ENCODE peak calls at places on chromosomes 3 and 15, in ten cellular contexts. One of them, this sample, is unnamed. For H3K36me3 and H3K4me1, the result is how much of the 10 kb centered on the place peaks cover.

GRCh38 chr3:120394343-120394742 is 45.2 kb upstream of the LRRC58 start:
- DNase-seq in PC-9: no peak
- DNase-seq in mesendoderm: no peak
- DNase-seq in CD8-positive, alpha-beta memory T cell: no peak
- DNase-seq in prostate gland: no peak
- DNase-seq in lung: no peak
- DNase-seq in DND-41: no peak
- DNase-seq in upper lobe of right lung: no peak
- DNase-seq in lower lobe of right lung: no peak
- DNase-seq in MM.1S: no peak
- DNase-seq in this sample: no peak

GRCh38 chr15:84834227-84834955 is 17.2 kb downstream of the ALPK3 start:
- DNase-seq in PC-9: no peak
- DNase-seq in mesendoderm: no peak
- DNase-seq in CD8-positive, alpha-beta memory T cell: no peak
- DNase-seq in prostate gland: no peak
- DNase-seq in lung: no peak
- DNase-seq in DND-41: no peak
- DNase-seq in upper lobe of right lung: no peak
- DNase-seq in lower lobe of right lung: no peak
- DNase-seq in MM.1S: no peak
- DNase-seq in this sample: no peak

GRCh38 chr3:170953736-170954135 is 45.3 kb upstream of the EIF5A2 start:
- DNase-seq in PC-9: no peak
- DNase-seq in mesendoderm: no peak
- DNase-seq in CD8-positive, alpha-beta memory T cell: no peak
- DNase-seq in prostate gland: no peak
- DNase-seq in lung: no peak
- DNase-seq in DND-41: no peak
- DNase-seq in upper lobe of right lung: no peak
- DNase-seq in lower lobe of right lung: no peak
- DNase-seq in MM.1S: no peak
- DNase-seq in this sample: no peak

GRCh38 chr15:74399511-74400312 is 32.3 kb upstream of the CYP11A1 start:
- DNase-seq in PC-9: no peak
- DNase-seq in mesendoderm: no peak
- DNase-seq in CD8-positive, alpha-beta memory T cell: no peak
- DNase-seq in prostate gland: no peak
- DNase-seq in lung: no peak
- DNase-seq in DND-41: peak
- DNase-seq in upper lobe of right lung: no peak
- DNase-seq in lower lobe of right lung: no peak
- DNase-seq in MM.1S: no peak
- DNase-seq in this sample: no peak

GRCh38 chr3:46705751-46706572 is 4.8 kb downstream of the TMIE start:
- DNase-seq in PC-9: peak
- DNase-seq in mesendoderm: peak
- DNase-seq in CD8-positive, alpha-beta memory T cell: no peak
- DNase-seq in prostate gland: no peak
- DNase-seq in lung: no peak
- DNase-seq in DND-41: no peak
- DNase-seq in upper lobe of right lung: peak
- DNase-seq in lower lobe of right lung: peak
- DNase-seq in MM.1S: no peak
- DNase-seq in this sample: no peak

GRCh38 chr3:116425126-116425525 is 20.2 kb downstream of the LSAMP start:
- DNase-seq in PC-9: no peak
- DNase-seq in mesendoderm: no peak
- DNase-seq in CD8-positive, alpha-beta memory T cell: no peak
- DNase-seq in prostate gland: no peak
- DNase-seq in lung: no peak
- DNase-seq in DND-41: no peak
- DNase-seq in upper lobe of right lung: no peak
- DNase-seq in lower lobe of right lung: no peak
- DNase-seq in MM.1S: no peak
- DNase-seq in this sample: no peak

GRCh38 chr15:31552482-31553099 is 226.0 kb downstream of the KLF13 start:
- DNase-seq in PC-9: peak
- DNase-seq in mesendoderm: no peak
- DNase-seq in CD8-positive, alpha-beta memory T cell: no peak
- DNase-seq in prostate gland: no peak
- DNase-seq in lung: no peak
- DNase-seq in DND-41: no peak
- DNase-seq in upper lobe of right lung: no peak
- DNase-seq in lower lobe of right lung: no peak
- DNase-seq in MM.1S: no peak
- DNase-seq in this sample: no peak

GRCh38 chr3:54046677-54047214 is 75.6 kb upstream of the CACNA2D3 start:
- DNase-seq in PC-9: no peak
- DNase-seq in mesendoderm: no peak
- DNase-seq in CD8-positive, alpha-beta memory T cell: no peak
- DNase-seq in prostate gland: no peak
- DNase-seq in lung: no peak
- DNase-seq in DND-41: no peak
- DNase-seq in upper lobe of right lung: no peak
- DNase-seq in lower lobe of right lung: no peak
- DNase-seq in MM.1S: no peak
- DNase-seq in this sample: peak

GRCh38 chr3:39134305-39134704 is 19.1 kb downstream of the CSRNP1 start:
- DNase-seq in PC-9: no peak
- DNase-seq in mesendoderm: no peak
- DNase-seq in CD8-positive, alpha-beta memory T cell: no peak
- DNase-seq in prostate gland: no peak
- DNase-seq in lung: no peak
- DNase-seq in DND-41: no peak
- DNase-seq in upper lobe of right lung: no peak
- DNase-seq in lower lobe of right lung: no peak
- DNase-seq in MM.1S: no peak
- DNase-seq in this sample: no peak

GRCh38 chr3:114213669-114214541 is 23.5 kb downstream of the ZNF80 start:
- DNase-seq in PC-9: peak
- DNase-seq in mesendoderm: peak
- DNase-seq in CD8-positive, alpha-beta memory T cell: peak
- DNase-seq in prostate gland: no peak
- DNase-seq in lung: no peak
- DNase-seq in DND-41: peak
- DNase-seq in upper lobe of right lung: no peak
- DNase-seq in lower lobe of right lung: peak
- DNase-seq in MM.1S: peak
- DNase-seq in this sample: no peak

GRCh38 chr3:128188958-128189357 is 35.7 kb downstream of the EEFSEC start:
- DNase-seq in PC-9: no peak
- DNase-seq in mesendoderm: no peak
- DNase-seq in CD8-positive, alpha-beta memory T cell: no peak
- DNase-seq in prostate gland: no peak
- DNase-seq in lung: no peak
- DNase-seq in DND-41: no peak
- DNase-seq in upper lobe of right lung: no peak
- DNase-seq in lower lobe of right lung: no peak
- DNase-seq in MM.1S: no peak
- DNase-seq in this sample: no peak

GRCh38 chr3:73399106-73399505 is 225.6 kb downstream of the PDZRN3 start:
- DNase-seq in PC-9: no peak
- DNase-seq in mesendoderm: no peak
- DNase-seq in CD8-positive, alpha-beta memory T cell: no peak
- DNase-seq in prostate gland: no peak
- DNase-seq in lung: no peak
- DNase-seq in DND-41: no peak
- DNase-seq in upper lobe of right lung: no peak
- DNase-seq in lower lobe of right lung: no peak
- DNase-seq in MM.1S: no peak
- DNase-seq in this sample: no peak

GRCh38 chr15:66496951-66497501 is 536 bp downstream of the SNAPC5 start:
- DNase-seq in PC-9: no peak
- DNase-seq in mesendoderm: no peak
- DNase-seq in CD8-positive, alpha-beta memory T cell: no peak
- DNase-seq in prostate gland: no peak
- DNase-seq in lung: no peak
- DNase-seq in DND-41: no peak
- DNase-seq in upper lobe of right lung: no peak
- DNase-seq in lower lobe of right lung: no peak
- DNase-seq in MM.1S: no peak
- DNase-seq in this sample: no peak

GRCh38 chr3:195060217-195060481 is 210.8 kb downstream of the XXYLT1 start:
- DNase-seq in PC-9: no peak
- DNase-seq in mesendoderm: no peak
- DNase-seq in CD8-positive, alpha-beta memory T cell: no peak
- DNase-seq in prostate gland: no peak
- DNase-seq in lung: no peak
- DNase-seq in DND-41: no peak
- DNase-seq in upper lobe of right lung: no peak
- DNase-seq in lower lobe of right lung: no peak
- DNase-seq in MM.1S: no peak
- DNase-seq in this sample: no peak

GRCh38 chr15:40902605-40903561 is 8.6 kb downstream of the VPS18 start:
- DNase-seq in PC-9: no peak
- DNase-seq in mesendoderm: no peak
- DNase-seq in CD8-positive, alpha-beta memory T cell: no peak
- DNase-seq in prostate gland: no peak
- DNase-seq in lung: peak
- DNase-seq in DND-41: no peak
- DNase-seq in upper lobe of right lung: peak
- DNase-seq in lower lobe of right lung: peak
- DNase-seq in MM.1S: no peak
- DNase-seq in this sample: peak

GRCh38 chr3:123048480-123049237 is 18.2 kb upstream of the PDIA5 start:
- DNase-seq in PC-9: no peak
- DNase-seq in mesendoderm: no peak
- DNase-seq in CD8-positive, alpha-beta memory T cell: no peak
- DNase-seq in prostate gland: no peak
- DNase-seq in lung: no peak
- DNase-seq in DND-41: no peak
- DNase-seq in upper lobe of right lung: no peak
- DNase-seq in lower lobe of right lung: no peak
- DNase-seq in MM.1S: no peak
- DNase-seq in this sample: no peak

GRCh38 chr3:81632659-81633058 is 128.8 kb downstream of the GBE1 start:
- DNase-seq in PC-9: no peak
- DNase-seq in mesendoderm: no peak
- DNase-seq in CD8-positive, alpha-beta memory T cell: no peak
- DNase-seq in prostate gland: no peak
- DNase-seq in lung: no peak
- DNase-seq in DND-41: no peak
- DNase-seq in upper lobe of right lung: no peak
- DNase-seq in lower lobe of right lung: no peak
- DNase-seq in MM.1S: no peak
- DNase-seq in this sample: no peak

GRCh38 chr15:60026555-60026954 is 22.4 kb downstream of the FOXB1 start:
- DNase-seq in PC-9: no peak
- DNase-seq in mesendoderm: no peak
- DNase-seq in CD8-positive, alpha-beta memory T cell: no peak
- DNase-seq in prostate gland: no peak
- DNase-seq in lung: no peak
- DNase-seq in DND-41: no peak
- DNase-seq in upper lobe of right lung: no peak
- DNase-seq in lower lobe of right lung: no peak
- DNase-seq in MM.1S: no peak
- DNase-seq in this sample: peak

GRCh38 chr3:186121968-186122367 is 13.1 kb upstream of the ETV5 start:
- DNase-seq in PC-9: peak
- DNase-seq in mesendoderm: peak
- DNase-seq in CD8-positive, alpha-beta memory T cell: no peak
- DNase-seq in prostate gland: peak
- DNase-seq in lung: peak
- DNase-seq in DND-41: no peak
- DNase-seq in upper lobe of right lung: no peak
- DNase-seq in lower lobe of right lung: peak
- DNase-seq in MM.1S: no peak
- DNase-seq in this sample: no peak

GRCh38 chr3:14133188-14133800 is 8.4 kb downstream of the TMEM43 start:
- DNase-seq in PC-9: no peak
- DNase-seq in mesendoderm: no peak
- DNase-seq in CD8-positive, alpha-beta memory T cell: no peak
- DNase-seq in prostate gland: no peak
- DNase-seq in lung: no peak
- DNase-seq in DND-41: no peak
- DNase-seq in upper lobe of right lung: no peak
- DNase-seq in lower lobe of right lung: no peak
- DNase-seq in MM.1S: no peak
- DNase-seq in this sample: no peak
- H3K36me3 ChIP-seq in PC-9: under half
- H3K36me3 ChIP-seq in mesendoderm: under half
- H3K36me3 ChIP-seq in CD8-positive, alpha-beta memory T cell: half or more
- H3K36me3 ChIP-seq in prostate gland: under half
- H3K36me3 ChIP-seq in lung: half or more
- H3K36me3 ChIP-seq in DND-41: half or more
- H3K36me3 ChIP-seq in upper lobe of right lung: half or more
- H3K36me3 ChIP-seq in lower lobe of right lung: half or more
- H3K36me3 ChIP-seq in MM.1S: under half
- H3K36me3 ChIP-seq in this sample: under half

DNA sequence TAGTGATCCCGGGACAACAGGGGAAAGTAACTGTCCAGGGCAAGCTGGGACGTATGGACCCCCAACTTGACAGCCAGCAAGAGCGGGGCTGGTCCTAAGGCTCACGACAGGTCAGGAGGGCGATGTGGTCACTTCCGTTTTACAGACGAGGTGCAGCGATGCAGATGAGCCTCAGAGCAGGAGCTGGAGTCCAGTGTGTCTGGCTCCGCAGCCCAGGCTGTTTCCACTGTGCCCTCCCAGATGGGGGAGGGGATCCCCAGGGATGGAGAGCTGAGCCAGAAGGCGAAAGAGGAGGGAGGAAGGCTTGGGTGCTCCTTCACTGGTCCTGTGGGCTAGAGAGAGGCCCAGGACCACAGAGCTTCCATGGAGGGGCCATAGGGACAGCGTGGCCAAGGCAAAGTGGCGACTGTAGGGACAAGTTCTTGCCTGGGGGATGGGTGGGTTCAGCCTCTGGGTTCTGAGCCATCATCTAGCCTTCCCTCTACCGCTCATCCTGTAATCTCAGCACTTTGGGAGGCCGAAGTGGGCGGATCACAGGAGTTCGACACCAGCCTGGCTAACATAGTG is 5.7 kb downstream of the SNX33 start:
- DNase-seq in PC-9: no peak
- DNase-seq in mesendoderm: no peak
- DNase-seq in CD8-positive, alpha-beta memory T cell: no peak
- DNase-seq in prostate gland: no peak
- DNase-seq in lung: no peak
- DNase-seq in DND-41: no peak
- DNase-seq in upper lobe of right lung: no peak
- DNase-seq in lower lobe of right lung: no peak
- DNase-seq in MM.1S: no peak
- DNase-seq in this sample: no peak
- H3K4me1 ChIP-seq in PC-9: half or more
- H3K4me1 ChIP-seq in mesendoderm: under half
- H3K4me1 ChIP-seq in CD8-positive, alpha-beta memory T cell: under half
- H3K4me1 ChIP-seq in prostate gland: under half
- H3K4me1 ChIP-seq in lung: half or more
- H3K4me1 ChIP-seq in DND-41: under half
- H3K4me1 ChIP-seq in upper lobe of right lung: half or more
- H3K4me1 ChIP-seq in lower lobe of right lung: half or more
- H3K4me1 ChIP-seq in MM.1S: under half
- H3K4me1 ChIP-seq in this sample: under half

GRCh38 chr3:161263057-161263456 is 41.9 kb downstream of the NMD3 start:
- DNase-seq in PC-9: no peak
- DNase-seq in mesendoderm: no peak
- DNase-seq in CD8-positive, alpha-beta memory T cell: no peak
- DNase-seq in prostate gland: no peak
- DNase-seq in lung: no peak
- DNase-seq in DND-41: no peak
- DNase-seq in upper lobe of right lung: no peak
- DNase-seq in lower lobe of right lung: no peak
- DNase-seq in MM.1S: no peak
- DNase-seq in this sample: no peak
- H3K27ac ChIP-seq in PC-9: no peak
- H3K27ac ChIP-seq in mesendoderm: no peak
- H3K27ac ChIP-seq in CD8-positive, alpha-beta memory T cell: no peak
- H3K27ac ChIP-seq in prostate gland: no peak
- H3K27ac ChIP-seq in lung: no peak
- H3K27ac ChIP-seq in DND-41: no peak
- H3K27ac ChIP-seq in upper lobe of right lung: no peak
- H3K27ac ChIP-seq in lower lobe of right lung: no peak
- H3K27ac ChIP-seq in MM.1S: no peak
- H3K27ac ChIP-seq in this sample: no peak

GRCh38 chr15:44712108-44713005 is 1.0 kb downstream of the B2M start:
- DNase-seq in PC-9: peak
- DNase-seq in mesendoderm: peak
- DNase-seq in CD8-positive, alpha-beta memory T cell: peak
- DNase-seq in prostate gland: peak
- DNase-seq in lung: peak
- DNase-seq in DND-41: peak
- DNase-seq in upper lobe of right lung: peak
- DNase-seq in lower lobe of right lung: peak
- DNase-seq in MM.1S: peak
- DNase-seq in this sample: peak
- H3K36me3 ChIP-seq in PC-9: under half
- H3K36me3 ChIP-seq in mesendoderm: under half
- H3K36me3 ChIP-seq in CD8-positive, alpha-beta memory T cell: half or more
- H3K36me3 ChIP-seq in prostate gland: under half
- H3K36me3 ChIP-seq in lung: under half
- H3K36me3 ChIP-seq in DND-41: under half
- H3K36me3 ChIP-seq in upper lobe of right lung: under half
- H3K36me3 ChIP-seq in lower lobe of right lung: under half
- H3K36me3 ChIP-seq in MM.1S: under half
- H3K36me3 ChIP-seq in this sample: under half

This sample was measured in testis.